ENCODE peak calls at places on chromosome 21, in seven cellular contexts. X, S, M, L, I, B and T are unnamed samples.

GRCh38 chr21:15809818-15810217 is 80.0 kb downstream of the USP25 start:
- DNase-seq in X (no peak), M (no peak), B (peak), I (peak), L (no peak), S (no peak), T (peak)

GRCh38 chr21:16388291-16388690 is 658.5 kb downstream of the USP25 start:
- DNase-seq in I (no peak), L (no peak), S (no peak), X (no peak), B (no peak), M (no peak), T (no peak)

GRCh38 chr21:41410767-41411448 is 15.1 kb upstream of the MX1 start:
- DNase-seq in I (no peak), S (no peak), L (no peak), X (no peak), B (no peak), M (no peak), T (no peak)

GRCh38 chr21:17391811-17392340 is 121.0 kb upstream of the CXADR start:
- DNase-seq in L (no peak), I (no peak), X (no peak), S (no peak), M (no peak), B (no peak), T (no peak)

GRCh38 chr21:27480841-27481261 is 514.0 kb upstream of the ADAMTS5 start:
- DNase-seq in M (no peak), S (peak), X (no peak), L (peak), I (no peak), B (peak), T (peak)

GRCh38 chr21:44003307-44003966 is 8.7 kb upstream of the TRAPPC10 start:
- DNase-seq in M (no peak), S (no peak), I (peak), L (no peak), B (no peak), X (no peak), T (no peak)

GRCh38 chr21:41750532-41751151 is 16.2 kb downstream of the RIPK4 start:
- DNase-seq in S (no peak), X (no peak), M (no peak), I (no peak), B (no peak), L (no peak), T (no peak)

GRCh38 chr21:40445349-40445921 is 401.5 kb downstream of the DSCAM start:
- DNase-seq in X (no peak), S (no peak), I (no peak), M (no peak), L (no peak), B (no peak), T (no peak)

GRCh38 chr21:33844104-33844889 is 71.3 kb downstream of the ATP5PO start:
- DNase-seq in X (peak), B (peak), M (no peak), I (no peak), L (no peak), S (no peak), T (no peak)

GRCh38 chr21:25791321-25791720 is 56.5 kb downstream of the GABPA start:
- DNase-seq in X (no peak), I (no peak), B (no peak), S (no peak), L (no peak), M (peak), T (no peak)

GRCh38 chr21:16195476-16195875 is 465.7 kb downstream of the USP25 start:
- DNase-seq in M (no peak), I (no peak), B (peak), X (no peak), S (no peak), L (no peak), T (peak)

GRCh38 chr21:33931799-33932390 is 16.3 kb upstream of the ATP5PO start:
- DNase-seq in X (no peak), I (no peak), S (no peak), L (no peak), M (no peak), B (no peak), T (no peak)

GRCh38 chr21:23401278-23401677 is 2206.0 kb downstream of the MRPL39 start:
- DNase-seq in S (no peak), M (peak), X (peak), I (no peak), B (no peak), L (peak), T (peak)

GRCh38 chr21:39184050-39184980 is 1.1 kb upstream of the PSMG1 start:
- DNase-seq in B (no peak), I (no peak), S (no peak), M (no peak), L (peak), X (peak), T (no peak)

GRCh38 chr21:21182401-21182800 is 184.2 kb downstream of the NCAM2 start:
- DNase-seq in S (no peak), I (no peak), M (no peak), X (no peak), B (no peak), L (no peak), T (no peak)

GRCh38 chr21:21177353-21177986 is 179.3 kb downstream of the NCAM2 start:
- DNase-seq in S (no peak), B (no peak), M (no peak), X (no peak), L (no peak), I (no peak), T (no peak)

GRCh38 chr21:21183092-21183491 is 184.9 kb downstream of the NCAM2 start:
- DNase-seq in I (no peak), L (no peak), S (no peak), X (no peak), B (no peak), M (no peak), T (no peak)

GRCh38 chr21:21175798-21176334 is 177.7 kb downstream of the NCAM2 start:
- DNase-seq in M (no peak), S (no peak), B (no peak), L (no peak), X (no peak), I (no peak), T (no peak)

GRCh38 chr21:21179619-21180336 is 181.6 kb downstream of the NCAM2 start:
- DNase-seq in I (no peak), M (no peak), X (no peak), S (no peak), L (no peak), B (no peak), T (no peak)
- TF ChIP-seq CTCF in I (no peak), M (peak), X (no peak), S (no peak), L (no peak), B (no peak), T (no peak)

GRCh38 chr21:45289655-45290515 is 2.2 kb upstream of the POFUT2 start:
- DNase-seq in X (peak), B (no peak), L (no peak), M (peak), S (no peak), I (peak), T (peak)
- TF ChIP-seq CTCF in X (peak), B (peak), L (no peak), M (peak), S (peak), I (no peak), T (peak)

GRCh38 chr21:31872452-31873274 is at the start of gene HUNK:
- DNase-seq in S (no peak), L (peak), X (peak), B (peak), M (peak), I (peak), T (peak)
- TF ChIP-seq CTCF in S (no peak), L (no peak), X (no peak), B (no peak), M (no peak), I (no peak), T (no peak)

DNA sequence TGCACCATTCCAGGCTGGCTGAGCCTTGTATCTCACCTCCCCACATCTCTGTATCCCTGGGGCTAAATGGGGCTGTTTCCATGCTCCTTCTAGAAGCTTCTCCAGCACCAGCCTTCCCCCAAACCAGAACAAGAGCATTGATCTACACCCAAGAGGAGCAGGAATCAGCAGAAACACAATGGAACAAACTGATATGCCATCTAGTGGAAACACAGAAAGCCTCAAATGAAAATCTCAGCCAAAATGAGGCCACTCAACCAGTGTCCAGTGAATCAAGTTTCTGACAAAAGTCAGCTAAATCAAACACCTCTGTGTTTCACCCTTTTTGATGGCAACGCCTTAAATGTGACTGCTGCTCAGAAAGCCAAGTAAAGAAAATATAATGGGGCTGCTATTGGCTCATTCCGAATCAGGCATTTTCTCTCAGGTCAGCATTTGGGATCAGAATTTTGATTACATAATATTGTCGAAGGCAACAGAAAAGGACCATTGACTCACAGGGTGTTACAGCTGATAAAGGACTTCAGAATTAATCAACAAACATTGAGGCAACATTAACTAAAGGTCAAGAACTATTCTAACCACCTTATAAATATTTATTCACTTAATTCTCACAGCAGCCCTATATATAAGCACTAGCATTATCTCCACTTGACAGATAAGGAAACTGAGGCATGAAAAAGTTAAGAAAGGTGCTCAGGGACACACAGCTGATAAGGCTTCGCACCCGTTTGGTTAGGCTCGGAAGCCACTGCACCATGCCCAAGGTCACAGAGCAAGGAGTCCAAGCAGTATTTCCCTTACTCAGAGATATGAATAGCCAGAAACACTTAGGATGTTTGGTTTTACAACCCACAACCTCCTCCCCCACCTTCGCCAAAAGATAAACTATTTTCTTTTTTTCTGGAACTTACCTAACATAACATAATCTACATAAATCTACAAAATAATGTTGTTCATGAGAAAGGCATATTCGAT is 85.8 kb upstream of the KCNJ15 start:
- DNase-seq in I (no peak), S (no peak), B (peak), X (no peak), M (no peak), L (no peak), T (peak)
- TF ChIP-seq CTCF in I (no peak), S (peak), B (peak), X (peak), M (no peak), L (no peak), T (peak)

DNA sequence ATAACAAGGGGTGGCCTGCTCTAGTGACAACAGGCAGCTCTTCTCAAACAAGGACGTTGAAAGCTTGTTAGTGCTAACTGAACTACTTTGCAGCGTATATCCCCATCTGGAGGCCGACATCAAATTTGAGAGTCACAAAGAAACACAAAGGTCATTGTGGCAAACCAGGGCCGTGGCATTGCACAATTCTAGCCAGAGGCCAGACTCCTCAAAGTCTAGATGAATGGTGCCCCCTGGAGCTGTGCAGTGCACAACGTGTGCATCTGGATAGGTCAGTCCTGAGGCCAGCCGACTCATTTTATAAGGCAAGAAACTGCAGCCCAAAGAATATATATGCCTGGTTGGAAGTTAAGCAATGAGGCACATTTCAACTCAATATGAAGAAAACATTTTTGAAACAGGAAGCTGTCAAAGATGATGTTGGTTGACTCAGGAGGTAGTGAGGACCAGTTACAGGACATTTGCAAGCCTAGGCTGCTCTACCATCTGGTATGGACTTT is 459.3 kb upstream of the RUNX1 start:
- DNase-seq in M (no peak), S (no peak), L (peak), X (no peak), I (peak), B (peak), T (peak)
- TF ChIP-seq CTCF in M (no peak), S (peak), L (no peak), X (peak), I (peak), B (no peak), T (peak)

DNA sequence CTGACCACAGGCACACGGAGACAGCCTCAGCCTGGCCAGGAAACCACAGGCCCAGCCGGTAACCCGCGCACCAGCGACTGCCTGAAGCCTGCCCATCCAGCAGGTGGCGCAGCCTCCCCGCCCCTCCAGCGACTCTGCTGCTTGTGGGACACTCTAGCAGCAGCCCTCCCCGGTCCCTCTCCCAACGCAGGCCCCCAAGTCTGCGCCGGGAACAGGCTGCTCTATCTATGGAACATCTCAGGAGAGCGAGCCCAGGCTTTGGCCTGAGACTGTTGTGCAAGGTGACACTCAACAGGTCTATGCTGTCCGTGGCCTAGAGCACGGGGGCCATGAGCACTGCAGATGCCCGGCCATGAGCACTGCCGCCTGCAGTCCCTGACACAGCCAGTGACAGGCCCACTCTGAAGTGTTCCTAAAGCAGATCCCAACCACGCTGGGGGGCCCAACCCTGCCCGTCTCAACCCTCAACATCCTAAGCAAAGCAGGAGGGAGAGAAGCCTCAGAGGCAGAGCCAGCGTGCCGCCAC is 28.4 kb downstream of the WDR4 start:
- DNase-seq in X (peak), S (no peak), B (no peak), M (peak), L (peak), I (no peak), T (peak)
- TF ChIP-seq CTCF in X (peak), S (peak), B (no peak), M (peak), L (peak), I (peak), T (peak)